ENCODE peak calls at places on chromosomes 12 and 14, in nine cellular contexts. V is neural progenitor cell; Q is IMR-90; H is CD8-positive, alpha-beta T cell; O is aorta; K is heart right ventricle; W is GM23338; M is body of pancreas; G is naive thymus-derived CD4-positive, alpha-beta T cell. U is an unnamed sample. For H3K4me1, the result is how much of the 10 kb centered on the place peaks cover.

GRCh38 chr14:33563492-33563891 is 387.4 kb downstream of the EGLN3 start:
- DNase-seq in V (no peak), Q (no peak), H (no peak), O (no peak), K (no peak), W (no peak), M (no peak), G (no peak), U (no peak)

GRCh38 chr14:45253754-45254300 is 825 bp upstream of the MIS18BP1 start:
- DNase-seq in V (no peak), Q (peak), H (no peak), O (peak), K (peak), W (peak), M (no peak), G (no peak), U (no peak)

GRCh38 chr14:101058571-101058970 is 155.0 kb upstream of the RTL1 start:
- DNase-seq in V (no peak), Q (peak), H (no peak), O (no peak), K (no peak), W (no peak), M (no peak), G (no peak), U (no peak)

GRCh38 chr14:75657331-75657730 is 3.3 kb downstream of the ERG28 start:
- DNase-seq in V (no peak), Q (no peak), H (no peak), O (no peak), K (no peak), W (no peak), M (no peak), G (no peak), U (no peak)

GRCh38 chr12:124667671-124668337 is 100.4 kb upstream of the NCOR2 start:
- DNase-seq in V (no peak), Q (no peak), H (no peak), O (no peak), K (no peak), W (no peak), M (peak), G (no peak), U (no peak)

GRCh38 chr12:46675736-46676135 is 150.1 kb downstream of the SLC38A4 start:
- DNase-seq in V (peak), Q (peak), H (no peak), O (peak), K (peak), W (peak), M (peak), G (no peak), U (no peak)

GRCh38 chr14:103706551-103707328 is 8.5 kb downstream of the XRCC3 start:
- DNase-seq in V (no peak), Q (no peak), H (no peak), O (peak), K (no peak), W (no peak), M (no peak), G (no peak), U (no peak)

GRCh38 chr12:114339626-114340025 is 66.3 kb downstream of the TBX5 start:
- DNase-seq in V (no peak), Q (peak), H (no peak), O (no peak), K (no peak), W (no peak), M (no peak), G (no peak), U (no peak)

GRCh38 chr14:53993920-53994607 is 37.4 kb upstream of the BMP4 start:
- DNase-seq in V (no peak), Q (no peak), H (no peak), O (no peak), K (no peak), W (no peak), M (no peak), G (no peak), U (no peak)

GRCh38 chr12:101829639-101830390 is 944 bp downstream of the GNPTAB start:
- DNase-seq in V (no peak), Q (no peak), H (no peak), O (no peak), K (no peak), W (no peak), M (no peak), G (no peak), U (no peak)

GRCh38 chr12:89731064-89731463 is 22.4 kb upstream of the ATP2B1 start:
- DNase-seq in V (no peak), Q (peak), H (no peak), O (no peak), K (no peak), W (no peak), M (no peak), G (no peak), U (no peak)

GRCh38 chr12:45285717-45286116 is 69.8 kb downstream of the ANO6 start:
- DNase-seq in V (no peak), Q (no peak), H (no peak), O (no peak), K (no peak), W (peak), M (no peak), G (no peak), U (no peak)

GRCh38 chr12:58030566-58031279 is 89.4 kb downstream of the ATP23 start:
- DNase-seq in V (no peak), Q (peak), H (no peak), O (no peak), K (no peak), W (no peak), M (no peak), G (no peak), U (no peak)

GRCh38 chr14:87934185-87934584 is 58.8 kb downstream of the GALC start:
- DNase-seq in V (peak), Q (peak), H (no peak), O (no peak), K (no peak), W (no peak), M (no peak), G (no peak), U (no peak)

GRCh38 chr12:58580095-58580494 is 340.2 kb downstream of the LRIG3 start:
- DNase-seq in V (no peak), Q (peak), H (no peak), O (no peak), K (no peak), W (no peak), M (no peak), G (no peak), U (no peak)

GRCh38 chr12:32450768-32451167 is 51.4 kb downstream of the FGD4 start:
- DNase-seq in V (no peak), Q (no peak), H (no peak), O (no peak), K (no peak), W (no peak), M (no peak), G (no peak), U (no peak)

GRCh38 chr14:94748667-94749347 is 21.1 kb downstream of the GSC start:
- DNase-seq in V (peak), Q (no peak), H (no peak), O (no peak), K (no peak), W (peak), M (peak), G (no peak), U (no peak)

GRCh38 chr14:72594099-72594901 is 299.6 kb downstream of the DPF3 start:
- DNase-seq in V (no peak), Q (no peak), H (peak), O (no peak), K (no peak), W (no peak), M (no peak), G (no peak), U (no peak)

GRCh38 chr12:131640436-131640969 is 70.4 kb upstream of the SFSWAP start:
- DNase-seq in V (no peak), Q (no peak), H (no peak), O (no peak), K (no peak), W (no peak), M (no peak), G (no peak), U (no peak)

DNA sequence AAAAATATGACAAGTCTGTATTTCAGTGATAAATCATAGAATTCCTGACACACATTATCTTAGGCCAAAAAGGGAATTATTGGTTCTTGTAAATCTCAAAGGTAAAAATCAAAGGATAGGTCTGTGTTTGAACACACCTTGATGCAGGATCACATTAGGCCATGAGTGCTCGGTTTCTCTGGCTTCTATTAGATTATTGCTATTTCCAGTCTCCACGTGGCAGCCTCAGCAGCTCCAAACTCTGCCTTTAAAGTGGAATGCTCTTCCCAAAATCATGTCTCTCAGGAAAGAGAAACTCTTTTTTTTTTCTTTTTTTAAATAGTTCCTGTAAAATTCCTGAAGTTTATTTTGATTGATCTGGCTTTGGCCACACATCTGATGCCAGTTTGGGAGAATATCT is 105.6 kb upstream of the FRMD6 start:
- DNase-seq in V (no peak), Q (no peak), H (no peak), O (no peak), K (no peak), W (no peak), M (no peak), G (no peak), U (no peak)
- H3K4me1 ChIP-seq in V (under half), Q (under half), H (under half), O (under half), K (under half), W (under half), M (under half), G (under half), U (half or more)

DNA sequence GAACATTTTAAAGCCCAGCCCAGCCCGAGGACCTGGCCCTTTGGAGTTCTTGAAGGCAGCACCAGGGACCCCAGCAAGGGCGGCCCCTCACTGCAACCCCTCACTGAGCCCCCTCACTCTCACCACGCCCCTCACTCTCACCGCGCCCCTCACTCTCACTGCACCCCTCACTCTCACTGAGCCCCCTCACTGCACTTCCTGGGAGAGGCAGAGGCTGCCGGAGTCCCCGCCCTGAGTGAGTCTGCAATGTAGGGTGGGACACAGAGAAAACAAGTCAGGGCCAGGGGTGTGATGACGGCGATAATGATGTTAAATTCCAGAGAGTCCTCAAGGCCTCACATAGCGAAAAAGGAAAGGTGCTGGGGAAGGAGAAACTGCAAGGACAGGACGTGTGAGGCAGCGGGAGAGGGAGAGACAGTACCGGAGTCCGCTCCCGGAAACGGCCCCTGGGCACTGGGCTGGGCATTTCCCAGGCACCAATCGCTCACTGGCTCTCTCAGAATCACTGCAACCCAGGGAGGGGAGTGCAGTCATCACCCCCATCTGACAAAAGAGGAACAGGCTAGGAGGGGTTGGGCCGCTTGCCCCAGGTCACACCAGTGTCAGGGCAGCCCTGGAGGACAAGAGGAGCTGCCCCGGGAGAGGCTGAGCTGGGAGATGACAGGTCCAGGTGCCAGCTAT is 24.9 kb downstream of the CCDC88C start:
- DNase-seq in V (no peak), Q (no peak), H (no peak), O (no peak), K (no peak), W (no peak), M (no peak), G (no peak), U (no peak)
- H3K4me1 ChIP-seq in V (half or more), Q (under half), H (half or more), O (under half), K (under half), W (half or more), M (under half), G (half or more), U (under half)

DNA sequence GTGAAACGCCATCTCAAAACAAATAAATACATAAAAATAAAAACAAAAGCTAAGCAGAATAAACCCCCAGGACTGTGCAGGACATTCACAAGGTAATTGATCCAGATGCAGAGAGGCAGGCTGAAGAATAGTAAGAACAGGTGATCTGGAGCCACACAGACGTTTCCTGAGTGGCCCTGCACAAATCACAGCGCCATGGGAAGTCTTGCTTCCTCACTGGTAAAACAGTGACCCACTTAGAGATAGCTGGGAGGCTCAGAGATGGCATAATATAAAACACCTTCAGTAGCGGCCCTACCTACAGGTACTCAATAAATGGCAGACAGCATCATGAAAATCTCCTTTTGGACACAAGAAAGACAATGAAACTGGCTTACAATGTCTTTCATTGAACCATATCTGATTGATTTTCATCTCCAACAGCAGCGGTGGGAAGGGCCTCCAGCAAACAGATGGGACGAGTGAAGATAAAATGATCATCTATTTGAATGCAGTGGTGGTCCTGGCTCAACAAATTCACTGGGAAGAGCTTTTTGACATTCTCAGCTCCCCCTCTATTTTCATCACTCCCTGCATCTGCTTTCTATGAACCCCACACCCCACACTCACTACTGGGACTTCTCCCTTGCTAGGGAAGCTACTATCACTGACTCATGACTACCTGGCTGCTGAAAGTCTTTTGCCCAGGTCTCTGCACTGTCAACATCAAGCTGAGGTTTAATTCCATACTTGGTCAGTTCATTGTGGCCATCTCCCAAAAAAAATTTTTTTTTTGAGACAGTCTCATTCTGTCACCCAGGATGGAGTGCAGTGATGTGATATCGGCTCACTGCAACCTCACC is 63.8 kb downstream of the FOXN3 start:
- DNase-seq in V (no peak), Q (no peak), H (no peak), O (no peak), K (no peak), W (no peak), M (no peak), G (no peak), U (no peak)
- H3K4me1 ChIP-seq in V (under half), Q (under half), H (half or more), O (under half), K (under half), W (half or more), M (half or more), G (under half), U (under half)

GRCh38 chr12:116172224-116172849 is 105.2 kb downstream of the MED13L start:
- DNase-seq in V (no peak), Q (no peak), H (no peak), O (no peak), K (no peak), W (no peak), M (no peak), G (no peak), U (no peak)
- H3K4me1 ChIP-seq in V (under half), Q (under half), H (under half), O (under half), K (under half), W (half or more), M (under half), G (under half), U (under half)

GRCh38 chr12:26441434-26441833 is 246.1 kb downstream of the SSPN start:
- DNase-seq in V (no peak), Q (no peak), H (no peak), O (no peak), K (no peak), W (no peak), M (no peak), G (no peak), U (no peak)

GRCh38 chr12:26451763-26452162 is 256.4 kb downstream of the SSPN start:
- DNase-seq in V (no peak), Q (peak), H (no peak), O (no peak), K (no peak), W (no peak), M (no peak), G (no peak), U (no peak)

GRCh38 chr12:26443309-26443708 is 247.9 kb downstream of the SSPN start:
- DNase-seq in V (no peak), Q (no peak), H (no peak), O (no peak), K (no peak), W (no peak), M (no peak), G (no peak), U (no peak)

GRCh38 chr12:26445909-26446308 is 250.5 kb downstream of the SSPN start:
- DNase-seq in V (no peak), Q (no peak), H (no peak), O (no peak), K (no peak), W (no peak), M (no peak), G (no peak), U (no peak)
- H3K4me1 ChIP-seq in V (under half), Q (under half), H (under half), O (under half), K (under half), W (under half), M (under half), G (under half), U (under half)

DNA sequence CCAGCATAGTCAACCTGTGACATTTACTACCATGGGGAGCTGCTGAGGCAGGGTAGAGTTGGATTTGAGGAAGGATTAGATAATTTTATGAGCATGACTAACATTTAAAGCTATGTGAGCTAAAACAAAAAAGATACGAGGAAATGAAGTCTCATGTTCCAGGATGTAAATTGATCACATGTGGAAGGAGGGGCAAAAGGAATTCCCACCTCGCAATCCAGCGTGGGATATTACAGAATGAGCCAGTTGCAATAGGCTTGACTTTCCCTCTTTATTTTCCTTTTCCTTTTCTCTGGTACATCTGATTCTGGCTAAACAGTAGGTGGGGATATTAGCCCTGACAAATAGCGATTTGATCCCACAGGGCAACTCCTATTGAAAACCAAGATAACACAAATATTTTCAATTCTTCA is 214.9 kb upstream of the HMGA2 start:
- DNase-seq in V (no peak), Q (peak), H (no peak), O (no peak), K (no peak), W (no peak), M (no peak), G (no peak), U (peak)
- H3K4me1 ChIP-seq in V (under half), Q (under half), H (under half), O (under half), K (under half), W (under half), M (under half), G (under half), U (half or more)

GRCh38 chr12:76872415-76872814 is 6.4 kb downstream of the CSRP2 start:
- DNase-seq in V (no peak), Q (no peak), H (no peak), O (no peak), K (no peak), W (peak), M (no peak), G (no peak), U (no peak)
- H3K4me1 ChIP-seq in V (under half), Q (under half), H (under half), O (under half), K (under half), W (under half), M (under half), G (under half), U (under half)